ENCODE peak calls at places on chromosome 7, in four cellular contexts. H, R, N and V are unnamed samples.

GRCh38 chr7:33388332-33388731 is 259.0 kb downstream of the BBS9 start:
- DNase-seq in H (no peak), R (no peak), N (no peak), V (no peak)

GRCh38 chr7:69992938-69993337 is 394.7 kb downstream of the AUTS2 start:
- DNase-seq in H (no peak), R (no peak), N (peak), V (no peak)

GRCh38 chr7:128071376-128071775 is 40.1 kb upstream of the LRRC4 start:
- DNase-seq in H (no peak), R (no peak), N (no peak), V (no peak)

GRCh38 chr7:499853-500485 is 19.7 kb downstream of the PDGFA start:
- DNase-seq in H (no peak), R (no peak), N (no peak), V (no peak)

GRCh38 chr7:113000316-113001020 is 86.2 kb downstream of the GPR85 start:
- DNase-seq in H (no peak), R (no peak), N (no peak), V (no peak)

GRCh38 chr7:105011771-105012502 is 2.1 kb upstream of the KMT2E start:
- DNase-seq in H (no peak), R (no peak), N (no peak), V (no peak)

GRCh38 chr7:17524746-17525145 is 226.3 kb downstream of the AHR start:
- DNase-seq in H (no peak), R (no peak), N (no peak), V (no peak)

GRCh38 chr7:1928555-1929348 is 258.7 kb downstream of the ELFN1 start:
- DNase-seq in H (no peak), R (no peak), N (no peak), V (no peak)

GRCh38 chr7:151306374-151306773 is 35.2 kb upstream of the NUB1 start:
- DNase-seq in H (no peak), R (no peak), N (no peak), V (no peak)

GRCh38 chr7:66460921-66461361 is 167.7 kb upstream of the KCTD7 start:
- DNase-seq in H (no peak), R (no peak), N (no peak), V (no peak)

GRCh38 chr7:94345907-94346306 is 48.8 kb upstream of the COL1A2 start:
- DNase-seq in H (no peak), R (no peak), N (no peak), V (no peak)

GRCh38 chr7:83648464-83649241 is at the start of gene SEMA3E:
- DNase-seq in H (peak), R (no peak), N (no peak), V (no peak)

GRCh38 chr7:55031075-55031474 is 12.3 kb downstream of the EGFR start:
- DNase-seq in H (no peak), R (no peak), N (no peak), V (no peak)

GRCh38 chr7:72098812-72099211 is 313.3 kb downstream of the CALN1 start:
- DNase-seq in H (no peak), R (no peak), N (no peak), V (no peak)

GRCh38 chr7:101124376-101125056 is 2.4 kb upstream of the SERPINE1 start:
- DNase-seq in H (no peak), R (no peak), N (no peak), V (no peak)

GRCh38 chr7:107725138-107725740 is 18.7 kb upstream of the CBLL1 start:
- DNase-seq in H (peak), R (no peak), N (no peak), V (no peak)

GRCh38 chr7:75650671-75651070 is 88.1 kb downstream of the HIP1 start:
- DNase-seq in H (no peak), R (no peak), N (no peak), V (no peak)